ENCODE peak calls at places on chromosomes 3 and 15, in seven cellular contexts. B is GM12878, R is thoracic aorta, I is tibial artery, P is left ventricle myocardium inferior, J is K562, A is HepG2. T is an unnamed sample. For H3K4me1, the result is how much of the 10 kb centered on the place peaks cover.

GRCh38 chr15:22974745-22975144 is 5.4 kb downstream of the CYFIP1 start:
- DNase-seq in B (no peak), R (no peak), I (no peak), P (no peak), J (no peak), A (no peak), T (no peak)

GRCh38 chr3:66110840-66111239 is 72.1 kb upstream of the MAGI1 start:
- DNase-seq in B (no peak), R (no peak), I (no peak), P (no peak), J (no peak), A (peak), T (no peak)

GRCh38 chr3:155031191-155031590 is 48.9 kb upstream of the MME start:
- DNase-seq in B (no peak), R (no peak), I (no peak), P (no peak), J (no peak), A (no peak), T (no peak)

GRCh38 chr3:120382941-120383447 is 33.8 kb upstream of the LRRC58 start:
- DNase-seq in B (no peak), R (no peak), I (no peak), P (no peak), J (no peak), A (no peak), T (no peak)

GRCh38 chr3:23202921-23203650 is at the start of gene UBE2E2:
- DNase-seq in B (no peak), R (peak), I (peak), P (peak), J (peak), A (no peak), T (peak)

GRCh38 chr15:70234256-70234965 is 136.7 kb upstream of the TLE3 start:
- DNase-seq in B (no peak), R (no peak), I (no peak), P (no peak), J (no peak), A (no peak), T (no peak)

GRCh38 chr15:31367730-31368344 is 41.2 kb downstream of the KLF13 start:
- DNase-seq in B (no peak), R (no peak), I (no peak), P (peak), J (no peak), A (no peak), T (no peak)

GRCh38 chr3:4982773-4983738 is 3.8 kb downstream of the BHLHE40 start:
- DNase-seq in B (no peak), R (no peak), I (no peak), P (no peak), J (no peak), A (no peak), T (peak)

GRCh38 chr15:79656151-79656797 is 224.1 kb downstream of the MINAR1 start:
- DNase-seq in B (no peak), R (no peak), I (no peak), P (no peak), J (no peak), A (no peak), T (no peak)

GRCh38 chr3:51712020-51712385 is 5.1 kb downstream of the GRM2 start:
- DNase-seq in B (no peak), R (no peak), I (no peak), P (no peak), J (no peak), A (no peak), T (no peak)

GRCh38 chr3:139772539-139773500 is 95.0 kb upstream of the NMNAT3 start:
- DNase-seq in B (no peak), R (no peak), I (no peak), P (no peak), J (no peak), A (no peak), T (no peak)

GRCh38 chr15:40594429-40594836 is 384 bp downstream of the KNL1 start:
- DNase-seq in B (peak), R (no peak), I (peak), P (peak), J (peak), A (peak), T (peak)

GRCh38 chr3:141368925-141369794 is 856 bp downstream of the ZBTB38 start:
- DNase-seq in B (no peak), R (no peak), I (no peak), P (no peak), J (peak), A (no peak), T (no peak)

GRCh38 chr3:141370065-141370533 is 1.8 kb downstream of the ZBTB38 start:
- DNase-seq in B (peak), R (peak), I (peak), P (no peak), J (peak), A (peak), T (no peak)

GRCh38 chr3:141366285-141367037 is 1.8 kb upstream of the ZBTB38 start:
- DNase-seq in B (no peak), R (no peak), I (peak), P (peak), J (peak), A (peak), T (no peak)

GRCh38 chr3:141367038-141367730 is 1.1 kb upstream of the ZBTB38 start:
- DNase-seq in B (no peak), R (peak), I (peak), P (no peak), J (no peak), A (no peak), T (no peak)

GRCh38 chr3:141368062-141368924 is at the start of gene ZBTB38:
- DNase-seq in B (no peak), R (peak), I (peak), P (peak), J (peak), A (peak), T (peak)
- H3K4me1 ChIP-seq in B (under half), R (under half), I (under half), P (half or more), J (under half), A (half or more), T (under half)

GRCh38 chr15:45087513-45087912 is 26.5 kb downstream of the DUOX2 start:
- DNase-seq in B (no peak), R (no peak), I (no peak), P (no peak), J (no peak), A (peak), T (no peak)
- TF ChIP-seq CTCF in B (no peak), R (no peak), I (no peak), P (no peak), J (peak), A (peak), T (no peak)

GRCh38 chr3:169619793-169620192 is 43.7 kb downstream of the MECOM start:
- DNase-seq in B (no peak), R (no peak), I (no peak), P (no peak), J (no peak), A (no peak), T (no peak)

GRCh38 chr3:169618894-169619792 is 44.4 kb downstream of the MECOM start:
- DNase-seq in B (no peak), R (no peak), I (no peak), P (no peak), J (no peak), A (no peak), T (no peak)

GRCh38 chr3:169613053-169613803 is 50.3 kb downstream of the MECOM start:
- DNase-seq in B (no peak), R (no peak), I (no peak), P (no peak), J (no peak), A (no peak), T (no peak)

GRCh38 chr3:169613895-169614294 is 49.6 kb downstream of the MECOM start:
- DNase-seq in B (no peak), R (no peak), I (no peak), P (no peak), J (no peak), A (no peak), T (no peak)

DNA sequence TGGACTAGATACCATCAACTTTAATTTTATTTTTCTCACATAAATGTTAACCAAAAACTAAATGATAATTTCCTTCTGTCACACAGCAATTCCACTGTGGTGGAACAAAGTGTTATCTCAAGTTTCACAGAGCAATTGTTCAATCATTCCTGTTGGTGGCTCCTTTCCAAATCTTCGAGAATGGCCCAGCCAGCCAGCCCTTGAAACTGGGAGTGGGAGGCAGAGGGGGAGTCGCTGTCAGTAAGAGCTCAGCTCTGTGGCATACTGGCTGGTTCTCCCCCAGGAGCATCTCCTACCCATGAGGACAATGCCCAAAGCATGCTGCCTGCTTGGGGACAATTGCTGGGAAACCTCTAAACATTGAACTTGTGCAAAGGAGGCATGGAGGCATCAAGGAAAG is 47.7 kb downstream of the MECOM start:
- DNase-seq in B (no peak), R (no peak), I (no peak), P (no peak), J (no peak), A (no peak), T (no peak)
- H3K4me3 ChIP-seq in B (no peak), R (no peak), I (no peak), P (no peak), J (no peak), A (no peak), T (no peak)

GRCh38 chr3:52846427-52846983 is 11.7 kb upstream of the MUSTN1 start:
- DNase-seq in B (no peak), R (no peak), I (peak), P (no peak), J (no peak), A (no peak), T (peak)

GRCh38 chr3:52847726-52848125 is 12.9 kb upstream of the MUSTN1 start:
- DNase-seq in B (no peak), R (no peak), I (peak), P (no peak), J (no peak), A (no peak), T (no peak)

GRCh38 chr3:52848617-52849016 is 13.8 kb upstream of the MUSTN1 start:
- DNase-seq in B (no peak), R (no peak), I (peak), P (no peak), J (no peak), A (no peak), T (peak)

GRCh38 chr3:52845691-52846426 is 11.0 kb upstream of the MUSTN1 start:
- DNase-seq in B (no peak), R (no peak), I (peak), P (no peak), J (peak), A (no peak), T (no peak)

GRCh38 chr3:52847241-52847640 is 12.4 kb upstream of the MUSTN1 start:
- DNase-seq in B (no peak), R (no peak), I (peak), P (no peak), J (no peak), A (no peak), T (no peak)
- H3K4me1 ChIP-seq in B (under half), R (under half), I (under half), P (under half), J (under half), A (under half), T (under half)

DNA sequence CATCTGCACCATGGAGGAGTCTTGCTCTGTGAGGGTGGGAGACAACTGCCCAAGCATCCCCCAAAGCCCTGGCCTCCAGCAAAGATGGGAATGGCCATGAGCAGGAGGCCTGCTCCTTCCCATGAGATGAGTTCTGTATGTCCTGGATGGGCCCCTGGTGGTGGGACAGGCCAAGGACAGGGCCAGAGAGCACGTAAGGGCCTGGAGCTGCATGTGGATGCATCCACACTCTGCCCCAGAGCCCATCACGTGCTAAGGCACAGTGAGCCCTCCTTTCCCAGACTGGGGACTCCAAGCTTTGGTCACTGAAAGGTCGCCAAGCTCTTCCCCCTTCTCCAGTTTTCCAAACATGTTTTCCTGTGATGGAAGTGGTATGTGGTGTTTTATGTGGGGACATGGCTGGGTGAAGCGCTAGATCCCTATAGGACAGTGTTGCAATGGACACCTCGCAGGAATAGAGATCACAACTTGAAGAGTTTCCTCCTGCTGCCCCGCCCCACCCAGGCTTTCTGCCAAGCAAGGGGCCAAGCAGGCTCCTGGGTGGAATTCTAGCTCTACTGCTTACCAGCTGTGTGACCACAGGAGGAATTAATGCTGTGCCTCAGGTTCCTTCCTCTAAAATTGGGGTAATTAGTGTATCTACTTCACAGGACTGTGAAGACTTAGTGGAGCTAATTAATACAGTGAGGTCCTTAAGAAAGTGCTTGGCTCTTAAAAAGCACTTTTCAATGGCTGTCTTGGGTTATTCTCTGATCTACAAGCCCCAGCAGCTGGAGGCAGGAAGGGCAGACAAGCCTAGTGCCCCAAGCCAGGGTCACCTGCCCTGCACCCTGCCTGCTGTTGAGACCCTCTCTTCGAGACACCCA is 106.4 kb upstream of the RPL32 start:
- DNase-seq in B (no peak), R (no peak), I (peak), P (peak), J (peak), A (peak), T (no peak)
- TF ChIP-seq CTCF in B (peak), R (peak), I (peak), P (peak), J (peak), A (peak), T (no peak)

GRCh38 chr3:29335921-29336320 is 55.0 kb downstream of the RBMS3 start:
- DNase-seq in B (no peak), R (no peak), I (no peak), P (no peak), J (no peak), A (no peak), T (no peak)

GRCh38 chr3:29333520-29333919 is 52.6 kb downstream of the RBMS3 start:
- DNase-seq in B (no peak), R (no peak), I (no peak), P (no peak), J (no peak), A (no peak), T (no peak)

GRCh38 chr3:29335438-29335837 is 54.6 kb downstream of the RBMS3 start:
- DNase-seq in B (no peak), R (peak), I (peak), P (peak), J (no peak), A (no peak), T (peak)

GRCh38 chr3:29331830-29332637 is 51.2 kb downstream of the RBMS3 start:
- DNase-seq in B (no peak), R (no peak), I (no peak), P (no peak), J (no peak), A (no peak), T (no peak)

DNA sequence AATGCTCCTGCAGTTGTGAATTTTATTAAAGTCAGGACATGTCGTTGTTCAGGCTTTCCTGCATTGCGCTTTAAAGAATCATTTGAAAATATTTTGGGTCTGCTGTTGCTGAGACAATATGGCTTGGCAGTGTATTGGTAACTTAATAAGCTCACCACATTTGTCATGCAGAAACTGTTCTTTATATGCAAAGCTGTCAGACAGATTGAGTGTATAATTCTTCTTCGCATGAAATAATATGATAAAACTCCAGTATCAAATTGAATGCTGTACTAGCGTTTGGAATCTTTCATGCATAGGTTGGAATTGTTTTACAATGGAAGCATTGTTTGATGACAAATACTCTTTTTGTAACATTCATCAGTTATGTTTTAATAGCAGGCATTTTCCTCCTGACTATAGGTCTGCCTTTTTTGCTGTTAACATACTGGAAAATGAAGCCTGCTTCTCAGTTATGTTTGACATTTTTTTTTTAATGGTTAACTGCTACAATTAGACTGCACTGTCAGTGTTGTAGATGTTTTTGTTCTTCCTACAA is 53.9 kb downstream of the RBMS3 start:
- DNase-seq in B (no peak), R (no peak), I (no peak), P (no peak), J (no peak), A (no peak), T (no peak)
- H3K4me3 ChIP-seq in B (no peak), R (peak), I (peak), P (peak), J (no peak), A (no peak), T (no peak)

GRCh38 chr3:112685435-112685834 is 44.5 kb upstream of the CCDC80 start:
- DNase-seq in B (no peak), R (no peak), I (no peak), P (no peak), J (no peak), A (no peak), T (no peak)

GRCh38 chr3:112681822-112682325 is 40.9 kb upstream of the CCDC80 start:
- DNase-seq in B (no peak), R (no peak), I (no peak), P (no peak), J (no peak), A (no peak), T (no peak)

GRCh38 chr3:112686360-112686759 is 45.4 kb upstream of the CCDC80 start:
- DNase-seq in B (no peak), R (no peak), I (no peak), P (no peak), J (no peak), A (no peak), T (no peak)

GRCh38 chr3:112685956-112686355 is 45.0 kb upstream of the CCDC80 start:
- DNase-seq in B (no peak), R (no peak), I (no peak), P (no peak), J (no peak), A (no peak), T (no peak)

GRCh38 chr3:112682361-112682760 is 41.4 kb upstream of the CCDC80 start:
- DNase-seq in B (no peak), R (no peak), I (no peak), P (no peak), J (no peak), A (no peak), T (no peak)
- H3K4me1 ChIP-seq in B (under half), R (under half), I (under half), P (under half), J (under half), A (under half), T (under half)

GRCh38 chr3:79551997-79552396 is 215.8 kb downstream of the ROBO1 start:
- DNase-seq in B (no peak), R (no peak), I (no peak), P (no peak), J (no peak), A (no peak), T (no peak)
- TF ChIP-seq CTCF in B (no peak), R (no peak), I (no peak), P (no peak), J (no peak), A (no peak), T (no peak)

GRCh38 chr3:177443469-177443868 is 246.2 kb upstream of the TBL1XR1 start:
- DNase-seq in B (no peak), R (no peak), I (no peak), P (no peak), J (no peak), A (peak), T (no peak)
- H3K4me3 ChIP-seq in B (no peak), R (no peak), I (no peak), P (no peak), J (no peak), A (no peak), T (no peak)

DNA sequence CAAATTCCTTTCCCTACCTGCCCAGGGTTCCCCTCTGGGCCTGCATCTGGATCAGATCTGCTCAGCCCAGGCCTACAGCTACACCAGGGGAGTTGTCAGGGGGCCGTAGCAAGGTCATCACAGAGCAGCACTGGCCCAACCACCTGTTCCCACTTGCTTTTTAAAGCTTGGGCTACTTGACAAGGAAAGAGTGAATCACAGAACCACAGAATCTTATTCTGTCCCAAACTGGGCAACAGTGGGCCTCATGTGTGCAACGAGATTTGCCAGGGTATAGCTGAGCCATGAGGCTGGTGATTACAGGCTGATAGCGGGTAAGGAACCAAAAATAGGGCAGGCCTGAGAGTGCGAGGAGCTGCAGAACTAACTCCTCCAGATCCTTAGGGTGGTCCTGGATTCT is 66.7 kb downstream of the MYLK start:
- DNase-seq in B (no peak), R (no peak), I (no peak), P (no peak), J (no peak), A (no peak), T (no peak)
- H3K4me1 ChIP-seq in B (under half), R (under half), I (under half), P (under half), J (under half), A (under half), T (under half)